ENCODE peak calls at places on chromosomes 7 and 10, in five cellular contexts. One of them, this sample, is unnamed.

GRCh38 chr7:121621947-121622346 is 225.8 kb upstream of the FAM3C start:
- DNase-seq in colonic mucosa: no peak
- DNase-seq in Panc1: no peak
- DNase-seq in stomach: no peak
- DNase-seq in heart left ventricle: no peak
- DNase-seq in this sample: no peak

GRCh38 chr7:159098424-159098786 is 46.3 kb downstream of the VIPR2 start:
- DNase-seq in stomach: peak; percentile 5
- DNase-seq in Panc1: no peak
- DNase-seq in heart left ventricle: peak; percentile 6
- DNase-seq in colonic mucosa: no peak
- DNase-seq in this sample: no peak

GRCh38 chr10:11560076-11560709 is 51.3 kb downstream of the USP6NL start:
- DNase-seq in heart left ventricle: no peak
- DNase-seq in Panc1: no peak
- DNase-seq in colonic mucosa: no peak
- DNase-seq in stomach: no peak
- DNase-seq in this sample: no peak

GRCh38 chr7:28922618-28923331 is 35.4 kb downstream of the TRIL start:
- DNase-seq in heart left ventricle: peak; percentile 37
- DNase-seq in colonic mucosa: peak; percentile 75
- DNase-seq in stomach: peak; percentile 74
- DNase-seq in Panc1: no peak
- DNase-seq in this sample: peak; percentile 64

GRCh38 chr10:128456271-128456670 is 330.0 kb upstream of the MKI67 start:
- DNase-seq in colonic mucosa: no peak
- DNase-seq in Panc1: no peak
- DNase-seq in stomach: no peak
- DNase-seq in heart left ventricle: no peak
- DNase-seq in this sample: no peak

GRCh38 chr7:101562531-101563197 is 66.4 kb downstream of the MYL10 start:
- DNase-seq in Panc1: no peak
- DNase-seq in heart left ventricle: no peak
- DNase-seq in colonic mucosa: no peak
- DNase-seq in stomach: no peak
- DNase-seq in this sample: no peak

GRCh38 chr7:44154703-44155102 is 13.6 kb upstream of the MYL7 start:
- DNase-seq in Panc1: no peak
- DNase-seq in stomach: no peak
- DNase-seq in heart left ventricle: no peak
- DNase-seq in colonic mucosa: no peak
- DNase-seq in this sample: no peak

GRCh38 chr10:123966896-123967231 is 75.3 kb upstream of the CPXM2 start:
- DNase-seq in colonic mucosa: no peak
- DNase-seq in heart left ventricle: no peak
- DNase-seq in stomach: no peak
- DNase-seq in Panc1: no peak
- DNase-seq in this sample: no peak

GRCh38 chr7:107579546-107579880 is 533 bp upstream of the BCAP29 start:
- DNase-seq in heart left ventricle: no peak
- DNase-seq in Panc1: no peak
- DNase-seq in colonic mucosa: no peak
- DNase-seq in stomach: no peak
- DNase-seq in this sample: no peak

GRCh38 chr10:50375051-50375452 is 123.7 kb upstream of the ASAH2 start:
- DNase-seq in heart left ventricle: no peak
- DNase-seq in Panc1: no peak
- DNase-seq in stomach: no peak
- DNase-seq in colonic mucosa: no peak
- DNase-seq in this sample: no peak

GRCh38 chr7:98902523-98902922 is 24.2 kb downstream of the TRRAP start:
- DNase-seq in heart left ventricle: no peak
- DNase-seq in Panc1: no peak
- DNase-seq in colonic mucosa: no peak
- DNase-seq in stomach: no peak
- DNase-seq in this sample: no peak

GRCh38 chr10:72276421-72277339 is 3.0 kb downstream of the DDIT4 start:
- DNase-seq in Panc1: no peak
- DNase-seq in heart left ventricle: no peak
- DNase-seq in colonic mucosa: peak; percentile 68
- DNase-seq in stomach: peak; percentile 47
- DNase-seq in this sample: peak; percentile 47

GRCh38 chr7:8386926-8387550 is 46.4 kb upstream of the NXPH1 start:
- DNase-seq in heart left ventricle: no peak
- DNase-seq in Panc1: no peak
- DNase-seq in stomach: no peak
- DNase-seq in colonic mucosa: no peak
- DNase-seq in this sample: no peak

GRCh38 chr7:77199008-77199966 is at the start of gene FGL2:
- DNase-seq in heart left ventricle: peak; percentile 61
- DNase-seq in Panc1: no peak
- DNase-seq in stomach: peak; percentile 42
- DNase-seq in colonic mucosa: peak; percentile 70
- DNase-seq in this sample: peak; percentile 52

GRCh38 chr7:123034106-123034505 is 38.6 kb upstream of the TAS2R16 start:
- DNase-seq in Panc1: no peak
- DNase-seq in stomach: no peak
- DNase-seq in heart left ventricle: no peak
- DNase-seq in colonic mucosa: no peak
- DNase-seq in this sample: no peak

GRCh38 chr7:96855139-96855538 is 145.5 kb upstream of the SEM1 start:
- DNase-seq in colonic mucosa: no peak
- DNase-seq in heart left ventricle: no peak
- DNase-seq in stomach: no peak
- DNase-seq in Panc1: no peak
- DNase-seq in this sample: no peak

GRCh38 chr10:34102917-34103506 is 712.1 kb downstream of the PARD3 start:
- DNase-seq in Panc1: no peak
- DNase-seq in stomach: no peak
- DNase-seq in heart left ventricle: no peak
- DNase-seq in colonic mucosa: no peak
- DNase-seq in this sample: no peak

GRCh38 chr7:149166142-149166541 is 18.9 kb downstream of the ZNF398 start:
- DNase-seq in Panc1: no peak
- DNase-seq in stomach: no peak
- DNase-seq in heart left ventricle: no peak
- DNase-seq in colonic mucosa: no peak
- DNase-seq in this sample: no peak

GRCh38 chr7:149171894-149172533 is 23.3 kb upstream of the ZNF282 start:
- DNase-seq in colonic mucosa: no peak
- DNase-seq in stomach: no peak
- DNase-seq in heart left ventricle: no peak
- DNase-seq in Panc1: no peak
- DNase-seq in this sample: no peak

GRCh38 chr7:149161241-149161848 is 14.1 kb downstream of the ZNF398 start:
- DNase-seq in heart left ventricle: no peak
- DNase-seq in Panc1: no peak
- DNase-seq in stomach: no peak
- DNase-seq in colonic mucosa: no peak
- DNase-seq in this sample: no peak

GRCh38 chr7:149172534-149172920 is 22.8 kb upstream of the ZNF282 start:
- DNase-seq in colonic mucosa: no peak
- DNase-seq in Panc1: no peak
- DNase-seq in stomach: no peak
- DNase-seq in heart left ventricle: no peak
- DNase-seq in this sample: no peak

GRCh38 chr7:149166630-149167352 is 19.5 kb downstream of the ZNF398 start:
- DNase-seq in Panc1: no peak
- DNase-seq in colonic mucosa: no peak
- DNase-seq in stomach: no peak
- DNase-seq in heart left ventricle: no peak
- DNase-seq in this sample: no peak
- H3K36me3 ChIP-seq in Panc1: peaks cover 23% of the 10 kb centered on the region
- H3K36me3 ChIP-seq in colonic mucosa: peaks cover 6% of the 10 kb centered on the region
- H3K36me3 ChIP-seq in stomach: peaks cover 97% of the 10 kb centered on the region
- H3K36me3 ChIP-seq in heart left ventricle: peaks cover 21% of the 10 kb centered on the region
- H3K36me3 ChIP-seq in this sample: peaks cover 7% of the 10 kb centered on the region

GRCh38 chr10:22536620-22537019 is 177.8 kb downstream of the PIP4K2A start:
- DNase-seq in heart left ventricle: no peak
- DNase-seq in colonic mucosa: no peak
- DNase-seq in Panc1: no peak
- DNase-seq in stomach: no peak
- DNase-seq in this sample: no peak
- H3K36me3 ChIP-seq in heart left ventricle: peaks cover 3% of the 10 kb centered on the region
- H3K36me3 ChIP-seq in colonic mucosa: no peaks in the 10 kb centered on the region
- H3K36me3 ChIP-seq in Panc1: no peaks in the 10 kb centered on the region
- H3K36me3 ChIP-seq in stomach: peaks cover 56% of the 10 kb centered on the region
- H3K36me3 ChIP-seq in this sample: peaks cover 8% of the 10 kb centered on the region

DNA sequence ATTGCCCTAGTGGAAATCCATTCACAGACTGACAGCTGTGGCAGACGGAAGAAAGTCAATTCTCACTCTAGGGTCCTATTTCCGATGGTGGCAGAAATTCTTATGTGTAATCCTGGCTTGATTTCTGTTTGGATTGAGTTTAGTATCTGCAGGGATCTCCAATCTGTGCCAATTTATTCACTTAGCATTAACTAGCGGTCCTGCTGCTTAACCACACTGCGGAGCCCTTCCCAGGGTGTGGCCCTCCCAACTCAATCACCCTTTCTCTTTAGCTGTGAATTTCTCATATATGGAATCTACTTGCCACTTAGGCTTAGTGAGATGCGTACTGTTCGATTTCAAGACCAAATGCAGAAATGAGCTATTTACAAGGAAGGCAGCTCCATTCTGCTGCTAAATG is 215.7 kb downstream of the SFMBT2 start:
- DNase-seq in Panc1: no peak
- DNase-seq in colonic mucosa: no peak
- DNase-seq in heart left ventricle: no peak
- DNase-seq in stomach: no peak
- DNase-seq in this sample: no peak
- H3K36me3 ChIP-seq in Panc1: no peaks in the 10 kb centered on the region
- H3K36me3 ChIP-seq in colonic mucosa: no peaks in the 10 kb centered on the region
- H3K36me3 ChIP-seq in heart left ventricle: peaks cover 3% of the 10 kb centered on the region
- H3K36me3 ChIP-seq in stomach: peaks cover 80% of the 10 kb centered on the region
- H3K36me3 ChIP-seq in this sample: no peaks in the 10 kb centered on the region

GRCh38 chr10:119859422-119860258 is 13.0 kb downstream of the MCMBP start:
- DNase-seq in Panc1: no peak
- DNase-seq in heart left ventricle: no peak
- DNase-seq in colonic mucosa: no peak
- DNase-seq in stomach: no peak
- DNase-seq in this sample: no peak
- H3K36me3 ChIP-seq in Panc1: peaks cover 18% of the 10 kb centered on the region
- H3K36me3 ChIP-seq in heart left ventricle: peaks cover 12% of the 10 kb centered on the region
- H3K36me3 ChIP-seq in colonic mucosa: no peaks in the 10 kb centered on the region
- H3K36me3 ChIP-seq in stomach: peaks cover 38% of the 10 kb centered on the region
- H3K36me3 ChIP-seq in this sample: no peaks in the 10 kb centered on the region

GRCh38 chr7:47967123-47967522 is 12.3 kb downstream of the HUS1 start:
- DNase-seq in colonic mucosa: no peak
- DNase-seq in stomach: no peak
- DNase-seq in heart left ventricle: no peak
- DNase-seq in Panc1: no peak
- DNase-seq in this sample: no peak

GRCh38 chr7:47970750-47971149 is 8.7 kb downstream of the HUS1 start:
- DNase-seq in Panc1: no peak
- DNase-seq in colonic mucosa: no peak
- DNase-seq in stomach: no peak
- DNase-seq in heart left ventricle: no peak
- DNase-seq in this sample: no peak

GRCh38 chr7:47965456-47965855 is 14.0 kb downstream of the HUS1 start:
- DNase-seq in heart left ventricle: no peak
- DNase-seq in Panc1: no peak
- DNase-seq in stomach: no peak
- DNase-seq in colonic mucosa: no peak
- DNase-seq in this sample: no peak

GRCh38 chr7:47967708-47968107 is 11.7 kb downstream of the HUS1 start:
- DNase-seq in stomach: no peak
- DNase-seq in colonic mucosa: no peak
- DNase-seq in Panc1: no peak
- DNase-seq in heart left ventricle: no peak
- DNase-seq in this sample: no peak

DNA sequence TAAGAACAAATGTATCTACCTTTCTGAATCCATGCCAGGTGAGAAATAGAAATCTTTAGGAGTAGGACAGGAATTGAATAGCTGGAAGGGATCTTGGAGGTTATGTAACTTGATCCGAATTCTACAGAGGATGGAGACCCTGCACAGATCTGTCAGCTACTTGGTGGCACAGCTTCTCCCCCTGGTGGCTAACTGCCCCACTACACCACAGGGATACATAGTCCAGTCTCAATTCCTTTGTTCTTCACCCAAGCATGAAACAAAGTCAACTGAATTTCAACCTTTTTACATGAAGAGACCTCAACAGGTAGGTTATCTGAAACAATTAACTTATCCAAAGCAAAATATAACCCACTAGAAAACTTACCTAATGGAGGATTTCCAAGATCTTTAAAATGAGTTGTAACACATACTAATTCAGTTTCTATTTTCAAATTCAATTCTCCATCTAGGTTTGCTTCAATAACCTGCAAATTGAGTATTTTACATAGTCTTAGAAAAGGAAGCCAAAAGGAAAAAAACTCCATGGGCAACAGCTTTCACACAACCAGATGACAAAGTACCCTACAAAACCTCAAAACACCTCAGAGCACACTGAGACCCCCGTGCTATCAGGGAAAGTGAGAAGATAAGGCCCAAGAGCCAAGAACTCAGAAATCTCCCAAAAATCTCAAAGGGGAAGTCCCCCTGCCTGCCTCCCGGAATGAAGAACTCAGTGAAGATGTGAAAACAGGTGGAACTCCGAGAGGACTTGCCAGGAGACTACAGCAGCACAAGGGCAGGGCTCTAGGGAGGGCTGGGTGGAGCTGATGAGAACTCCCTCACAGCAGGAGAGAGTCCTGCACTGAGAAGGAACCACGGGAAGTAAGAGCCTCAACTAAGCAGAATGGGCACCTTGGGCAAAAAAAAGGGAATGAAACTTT is 10.3 kb downstream of the HUS1 start:
- DNase-seq in heart left ventricle: peak; percentile 66
- DNase-seq in Panc1: no peak
- DNase-seq in stomach: peak; percentile 59
- DNase-seq in colonic mucosa: peak; percentile 78
- DNase-seq in this sample: no peak
- H3K36me3 ChIP-seq in heart left ventricle: peaks cover 17% of the 10 kb centered on the region
- H3K36me3 ChIP-seq in Panc1: peaks cover 47% of the 10 kb centered on the region
- H3K36me3 ChIP-seq in stomach: peaks cover 77% of the 10 kb centered on the region
- H3K36me3 ChIP-seq in colonic mucosa: peaks cover 27% of the 10 kb centered on the region
- H3K36me3 ChIP-seq in this sample: peaks cover 24% of the 10 kb centered on the region

GRCh38 chr10:31466313-31466712 is 147.3 kb downstream of the ZEB1 start:
- DNase-seq in stomach: no peak
- DNase-seq in Panc1: no peak
- DNase-seq in heart left ventricle: no peak
- DNase-seq in colonic mucosa: no peak
- DNase-seq in this sample: no peak
- H3K36me3 ChIP-seq in stomach: peaks cover 62% of the 10 kb centered on the region
- H3K36me3 ChIP-seq in Panc1: no peaks in the 10 kb centered on the region
- H3K36me3 ChIP-seq in heart left ventricle: peaks cover 19% of the 10 kb centered on the region
- H3K36me3 ChIP-seq in colonic mucosa: no peaks in the 10 kb centered on the region
- H3K36me3 ChIP-seq in this sample: peaks cover 2% of the 10 kb centered on the region

This sample was measured in psoas muscle.